ENCODE peak calls at places on chromosomes 4 and X, in four cellular contexts. C is ELR; U is occipital lobe; R is natural killer cell treated with Interleukin-12 subunit alpha and Interleukin-12 subunit beta and Interleukin-15 and Interleukin-18, amount 100 ng/mL, for 72 hours. L is an unnamed sample.

GRCh38 chr4:138911903-138912713 is 103.5 kb upstream of the NOCT start:
- DNase-seq in U (no peak), C (no peak), R (no peak), L (no peak)

GRCh38 chrX:3548743-3549441 is 164.6 kb downstream of the PRKX start:
- DNase-seq in C (peak; percentile 63), R (no peak), U (no peak), L (no peak)

GRCh38 chr4:145735330-145735638 is 55.3 kb downstream of the C4orf51 start:
- DNase-seq in C (peak; percentile 94), R (no peak), U (peak; percentile 7), L (no peak)

GRCh38 chr4:176654565-176655216 is 138.0 kb downstream of the VEGFC start:
- DNase-seq in C (peak; percentile 41), U (no peak), R (no peak), L (no peak)

GRCh38 chrX:9188117-9188516 is 154.2 kb upstream of the FAM9B start:
- DNase-seq in U (no peak), C (no peak), R (no peak), L (no peak)

GRCh38 chr4:148935179-148935578 is 493.0 kb upstream of the NR3C2 start:
- DNase-seq in R (no peak), U (no peak), C (no peak), L (no peak)

GRCh38 chr4:17336524-17336941 is 175.4 kb downstream of the QDPR start:
- DNase-seq in U (no peak), C (peak; percentile 27), R (no peak), L (no peak)

GRCh38 chr4:38802561-38803355 is 1.8 kb downstream of the TLR1 start:
- DNase-seq in R (no peak), U (no peak), C (no peak), L (no peak)

GRCh38 chr4:121788896-121789295 is 12.2 kb upstream of the EXOSC9 start:
- DNase-seq in R (no peak), U (no peak), C (no peak), L (no peak)

GRCh38 chr4:19971829-19972228 is 279.9 kb upstream of the SLIT2 start:
- DNase-seq in U (no peak), C (peak; percentile 65), R (no peak), L (no peak)

GRCh38 chrX:18885317-18886004 is 98.5 kb downstream of the PHKA2 start:
- DNase-seq in C (no peak), R (peak; percentile 37), U (no peak), L (no peak)

GRCh38 chr4:139763668-139764067 is 98.0 kb downstream of the MGST2 start:
- DNase-seq in C (no peak), R (no peak), U (no peak), L (no peak)

GRCh38 chrX:97551821-97552220 is 668.1 kb downstream of the RPA4 start:
- DNase-seq in R (no peak), C (no peak), U (no peak), L (no peak)

GRCh38 chr4:29009908-29010307 is 1710.3 kb upstream of the PCDH7 start:
- DNase-seq in C (no peak), U (no peak), R (no peak), L (no peak)

GRCh38 chr4:188975271-188975670 is 836.0 kb downstream of the TRIML1 start:
- DNase-seq in C (no peak), R (no peak), U (no peak), L (no peak)

GRCh38 chr4:7191546-7192251 is 639 bp upstream of the SORCS2 start:
- DNase-seq in R (peak; percentile 40), U (no peak), C (no peak), L (no peak)

GRCh38 chr4:76363556-76364290 is 57.2 kb downstream of the STBD1 start:
- DNase-seq in R (no peak), C (peak; percentile 10), U (no peak), L (no peak)

GRCh38 chrX:19705196-19705769 is 182.1 kb downstream of the SH3KBP1 start:
- DNase-seq in U (no peak), R (no peak), C (peak; percentile 63), L (no peak)

GRCh38 chr4:66769436-66769835 is 775.9 kb downstream of the CENPC start:
- DNase-seq in R (no peak), C (peak; percentile 18), U (no peak), L (no peak)

GRCh38 chr4:8271821-8272220 is 2.3 kb downstream of the HTRA3 start:
- DNase-seq in R (no peak), U (no peak), C (no peak), L (no peak)

GRCh38 chr4:97987019-97987648 is 156.1 kb downstream of the STPG2 start:
- DNase-seq in C (peak; percentile 13), U (no peak), R (no peak), L (no peak)

GRCh38 chr4:7003176-7003878 is 39.8 kb upstream of the TADA2B start:
- DNase-seq in C (no peak), U (no peak), R (no peak), L (no peak)

GRCh38 chrX:119693032-119693995 is at the start of gene SEPTIN6:
- DNase-seq in R (peak; percentile 88), U (peak; percentile 54), C (peak; percentile 80), L (peak; percentile 30)

GRCh38 chr4:154560824-154561231 is 2.0 kb upstream of the FGB start:
- DNase-seq in R (no peak), U (no peak), C (peak; percentile 72), L (no peak)

GRCh38 chr4:161320377-161320776 is 843.4 kb downstream of the FSTL5 start:
- DNase-seq in C (peak; percentile 30), U (no peak), R (no peak), L (no peak)

GRCh38 chr4:174172274-174172673 is 111.2 kb downstream of the FBXO8 start:
- DNase-seq in R (no peak), C (no peak), U (no peak), L (no peak)

GRCh38 chrX:84144281-84144680 is 43.7 kb downstream of the RPS6KA6 start:
- DNase-seq in R (no peak), U (no peak), C (peak; percentile 53), L (no peak)

GRCh38 chrX:46140272-46140671 is 404.9 kb downstream of the ZNF674 start:
- DNase-seq in R (no peak), U (no peak), C (no peak), L (no peak)

GRCh38 chr4:146222313-146222712 is 8.0 kb downstream of the REELD1 start:
- DNase-seq in R (no peak), U (no peak), C (peak; percentile 78), L (no peak)

GRCh38 chr4:66946761-66947160 is 598.5 kb downstream of the CENPC start:
- DNase-seq in R (no peak), U (no peak), C (no peak), L (no peak)

GRCh38 chr4:113157086-113157857 is 107.8 kb downstream of the ANK2 start:
- DNase-seq in C (peak; percentile 11), R (no peak), U (no peak), L (no peak)

GRCh38 chr4:24794916-24795665 is at the start of gene SOD3:
- DNase-seq in C (peak; percentile 81), R (no peak), U (no peak), L (peak; percentile 12)

GRCh38 chr4:168528131-168528949 is 31.5 kb downstream of the PALLD start:
- DNase-seq in C (peak; percentile 81), R (no peak), U (no peak), L (no peak)